ENCODE peak calls at places on chromosomes 2 and 18, in six cellular contexts. D is psoas muscle, P is A549, S is fibroblast of lung, N is AG04450, K is AG09309. C is an unnamed sample.

GRCh38 chr2:232652505-232652851 is 19.1 kb downstream of the EFHD1 start:
- DNase-seq in D (no peak), P (no peak), K (no peak), S (no peak), N (no peak), C (no peak)

GRCh38 chr18:74291771-74292540 is at the start of gene CYB5A:
- DNase-seq in K (peak), S (peak), N (peak), D (peak), P (peak), C (peak)

GRCh38 chr18:57803119-57803969 is at the start of gene ATP8B1:
- DNase-seq in P (peak), S (peak), K (no peak), N (no peak), D (peak), C (peak)

GRCh38 chr2:240155080-240156025 is 14.9 kb upstream of the OTOS start:
- DNase-seq in P (no peak), D (peak), S (no peak), K (no peak), N (no peak), C (no peak)

GRCh38 chr2:216429403-216429802 is 17.1 kb downstream of the SMARCAL1 start:
- DNase-seq in K (no peak), N (no peak), S (no peak), P (no peak), D (no peak), C (no peak)

GRCh38 chr2:37849908-37850307 is 75.2 kb upstream of the RMDN2 start:
- DNase-seq in P (no peak), D (no peak), N (no peak), S (no peak), K (no peak), C (no peak)

GRCh38 chr2:58620896-58621295 is 379.8 kb upstream of the FANCL start:
- DNase-seq in K (no peak), P (no peak), S (no peak), D (no peak), N (no peak), C (no peak)

GRCh38 chr2:176134978-176135575 is 5.6 kb downstream of the HOXD8 start:
- DNase-seq in K (no peak), D (no peak), N (no peak), P (peak), S (no peak), C (no peak)

GRCh38 chr2:169276045-169276444 is 86.3 kb downstream of the LRP2 start:
- DNase-seq in D (no peak), P (peak), S (no peak), N (no peak), K (no peak), C (no peak)

GRCh38 chr2:147374410-147374811 is 470.4 kb upstream of the ACVR2A start:
- DNase-seq in N (no peak), K (no peak), S (peak), P (no peak), D (no peak), C (no peak)

GRCh38 chr18:3350021-3350420 is 88.1 kb downstream of the MYL12B start:
- DNase-seq in P (no peak), K (no peak), N (no peak), S (no peak), D (no peak), C (no peak)

GRCh38 chr2:44944102-44944951 is 2.8 kb downstream of the SIX3 start:
- DNase-seq in N (no peak), D (no peak), S (no peak), P (no peak), K (no peak), C (no peak)

GRCh38 chr18:49459404-49460171 is 857 bp downstream of the DYM start:
- DNase-seq in P (no peak), K (no peak), N (no peak), D (no peak), S (no peak), C (no peak)

GRCh38 chr2:188381614-188382013 is 89.9 kb downstream of the GULP1 start:
- DNase-seq in P (peak), S (peak), K (peak), N (peak), D (no peak), C (no peak)

GRCh38 chr2:5693288-5694015 is 1.3 kb downstream of the SOX11 start:
- DNase-seq in S (peak), K (no peak), N (no peak), D (no peak), P (peak), C (peak)

GRCh38 chr2:40955042-40955441 is 503.2 kb upstream of the SLC8A1 start:
- DNase-seq in K (no peak), N (no peak), P (no peak), S (no peak), D (no peak), C (no peak)

GRCh38 chr2:168156661-168157060 is 90.7 kb downstream of the STK39 start:
- DNase-seq in D (peak), S (no peak), N (no peak), K (peak), P (peak), C (no peak)

GRCh38 chr2:188181439-188181838 is 110.2 kb upstream of the GULP1 start:
- DNase-seq in N (no peak), S (no peak), K (no peak), D (no peak), P (no peak), C (no peak)

GRCh38 chr2:147045113-147045512 is 799.7 kb upstream of the ACVR2A start:
- DNase-seq in N (no peak), S (peak), D (peak), K (no peak), P (peak), C (no peak)

GRCh38 chr2:234257859-234258561 is 207.5 kb downstream of the SPP2 start:
- DNase-seq in N (peak), P (peak), D (peak), K (peak), S (peak), C (no peak)

GRCh38 chr2:196836440-196836839 is 27.3 kb upstream of the C2orf66 start:
- DNase-seq in N (no peak), D (no peak), S (peak), K (no peak), P (no peak), C (no peak)

GRCh38 chr2:207727256-207727655 is 15.8 kb downstream of the CCNYL1 start:
- DNase-seq in D (no peak), S (no peak), N (no peak), K (no peak), P (peak), C (no peak)

GRCh38 chr2:108988076-108988795 is 784 bp downstream of the EDAR start:
- DNase-seq in P (no peak), S (no peak), D (no peak), N (no peak), K (no peak), C (no peak)

GRCh38 chr2:121479882-121480522 is 50.7 kb upstream of the RNU4ATAC start:
- DNase-seq in N (no peak), K (no peak), D (no peak), P (peak), S (peak), C (no peak)

GRCh38 chr2:64036343-64036742 is 17.1 kb upstream of the VPS54 start:
- DNase-seq in S (peak), K (no peak), D (no peak), P (no peak), N (no peak), C (no peak)

GRCh38 chr2:29742641-29743040 is 178.7 kb downstream of the ALK start:
- DNase-seq in P (no peak), K (no peak), N (no peak), S (no peak), D (no peak), C (no peak)

GRCh38 chr2:160308915-160309314 is 108.8 kb upstream of the ITGB6 start:
- DNase-seq in N (no peak), P (no peak), D (no peak), K (no peak), S (no peak), C (no peak)

GRCh38 chr2:241207151-241207550 is 18.7 kb downstream of the ANO7 start:
- DNase-seq in D (no peak), P (no peak), S (no peak), N (no peak), K (no peak), C (no peak)

GRCh38 chr18:33812186-33812585 is 234.2 kb downstream of the ASXL3 start:
- DNase-seq in K (no peak), S (no peak), D (no peak), P (no peak), N (no peak), C (no peak)

GRCh38 chr2:47269316-47270232 is 114.5 kb upstream of the STPG4 start:
- DNase-seq in K (peak), N (peak), D (peak), S (peak), P (peak), C (no peak)

GRCh38 chr18:48852792-48853191 is 98.0 kb downstream of the SMAD7 start:
- DNase-seq in N (no peak), D (no peak), S (no peak), K (no peak), P (no peak), C (no peak)

GRCh38 chr2:207503234-207503633 is 26.5 kb upstream of the CREB1 start:
- DNase-seq in P (no peak), K (no peak), N (no peak), S (no peak), D (no peak), C (no peak)

GRCh38 chr2:47810850-47811249 is 27.9 kb downstream of the MSH6 start:
- DNase-seq in S (no peak), K (no peak), P (no peak), N (no peak), D (no peak), C (no peak)

GRCh38 chr2:167721593-167721992 is 525.8 kb downstream of the STK39 start:
- DNase-seq in D (no peak), P (no peak), K (no peak), S (no peak), N (no peak), C (no peak)

GRCh38 chr2:216590780-216591179 is 42.4 kb upstream of the IGFBP2 start:
- DNase-seq in D (no peak), K (no peak), N (no peak), S (peak), P (peak), C (no peak)

GRCh38 chr18:596288-596881 is 403 bp upstream of the CLUL1 start:
- DNase-seq in P (peak), N (no peak), S (no peak), K (no peak), D (no peak), C (no peak)

GRCh38 chr2:109260886-109261700 is 132.1 kb downstream of the SH3RF3 start:
- DNase-seq in N (no peak), D (no peak), K (no peak), S (no peak), P (peak), C (no peak)

GRCh38 chr2:199309411-199309810 is 148.3 kb downstream of the SATB2 start:
- DNase-seq in N (no peak), P (no peak), D (no peak), S (no peak), K (no peak), C (no peak)

GRCh38 chr2:199308567-199308966 is 149.2 kb downstream of the SATB2 start:
- DNase-seq in D (no peak), K (no peak), N (no peak), S (no peak), P (no peak), C (no peak)

GRCh38 chr2:199312931-199313330 is 144.8 kb downstream of the SATB2 start:
- DNase-seq in D (no peak), S (no peak), K (no peak), P (no peak), N (no peak), C (no peak)

GRCh38 chr2:199309973-199310372 is 147.8 kb downstream of the SATB2 start:
- DNase-seq in D (no peak), S (no peak), P (no peak), K (no peak), N (no peak), C (no peak)

DNA sequence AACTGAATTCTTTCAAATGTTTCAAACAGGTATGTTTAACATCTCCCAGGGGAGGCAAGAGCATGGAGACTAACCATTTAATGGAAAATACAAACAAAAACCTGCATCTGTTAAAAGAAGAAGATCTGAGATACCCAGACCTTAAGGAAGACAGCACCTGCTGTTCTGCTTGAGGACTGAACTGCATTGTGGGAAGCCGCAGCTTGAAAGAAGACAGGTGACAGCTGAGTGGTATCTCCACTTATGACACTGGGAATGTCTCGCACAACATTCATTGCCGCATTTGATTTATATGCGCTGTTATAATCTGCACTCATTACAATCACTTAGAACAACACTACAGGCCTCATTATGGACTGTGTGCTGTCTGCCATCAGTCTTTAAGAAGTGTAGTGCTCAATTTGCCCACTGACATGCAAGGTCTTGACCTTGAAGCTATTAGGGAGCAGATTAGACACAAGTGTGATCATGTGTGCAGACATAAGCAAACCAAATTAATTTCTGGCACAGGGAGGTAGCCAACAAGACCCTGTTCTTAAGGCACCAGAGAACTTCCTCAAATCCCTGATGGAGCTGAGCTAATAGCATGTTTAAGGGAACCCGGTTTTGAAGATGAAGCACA is 147.0 kb downstream of the SATB2 start:
- DNase-seq in K (no peak), S (no peak), P (no peak), N (no peak), D (no peak), C (no peak)
- TF ChIP-seq CTCF in K (no peak), S (no peak), P (no peak), N (no peak), D (no peak), C (no peak)

GRCh38 chr18:11570770-11571169 is 38.6 kb upstream of the SLC35G4 start:
- DNase-seq in K (no peak), N (no peak), S (peak), D (no peak), P (peak), C (no peak)
- TF ChIP-seq CTCF in K (peak), N (peak), S (peak), D (no peak), P (peak), C (no peak)

GRCh38 chr2:17996978-17997377 is 118.5 kb downstream of the KCNS3 start:
- DNase-seq in S (no peak), K (no peak), P (no peak), N (no peak), D (no peak), C (no peak)

DNA sequence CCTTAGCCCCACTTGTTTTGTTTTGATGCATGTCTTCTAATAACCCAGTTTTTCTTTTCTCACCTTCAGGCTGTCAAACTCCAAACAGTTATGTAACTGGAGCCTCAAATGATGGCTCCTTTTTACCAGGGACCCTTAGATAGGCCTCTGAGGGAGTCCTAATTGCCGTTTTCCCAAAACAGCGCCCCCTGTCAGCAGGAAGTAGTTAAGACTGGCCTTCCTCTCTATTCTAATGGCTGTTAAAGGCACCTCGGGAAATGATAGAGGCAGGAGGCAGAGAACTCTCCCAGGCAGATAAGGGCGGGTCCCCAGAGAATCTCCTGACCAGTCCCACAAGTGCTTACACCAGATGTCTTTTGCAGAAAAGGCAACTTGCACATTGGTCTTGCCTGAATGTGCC is 123.2 kb downstream of the KCNS3 start:
- DNase-seq in K (no peak), P (peak), S (no peak), N (no peak), D (no peak), C (no peak)
- TF ChIP-seq CTCF in K (peak), P (no peak), S (no peak), N (peak), D (no peak), C (no peak)

DNA sequence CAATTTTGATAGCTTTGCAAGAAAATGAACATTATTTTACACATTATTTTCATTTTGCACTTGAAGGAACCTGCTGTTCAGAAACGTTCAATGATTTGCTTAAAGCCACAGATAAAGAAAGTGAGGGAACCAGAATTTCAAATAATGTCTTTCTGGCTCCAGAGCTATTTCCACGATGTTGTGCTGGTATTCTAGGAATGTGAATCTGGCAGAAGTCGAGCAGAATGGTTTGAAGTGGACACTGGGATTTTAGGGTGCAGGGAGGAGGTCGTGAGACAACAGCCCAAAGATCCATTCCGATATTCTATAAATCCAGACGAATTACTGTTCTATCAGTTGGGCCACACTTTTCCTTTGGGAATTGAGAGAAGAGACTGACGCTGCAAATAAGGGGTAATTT is 2.2 kb downstream of the CCDC102B start:
- DNase-seq in S (no peak), K (no peak), N (no peak), D (no peak), P (no peak), C (no peak)
- TF ChIP-seq CTCF in S (no peak), K (no peak), N (no peak), D (no peak), P (no peak), C (no peak)

GRCh38 chr18:76256897-76257500 is 238.0 kb downstream of the ZNF516 start:
- DNase-seq in D (no peak), K (peak), P (peak), N (peak), S (peak), C (no peak)

GRCh38 chr18:76260941-76261472 is 234.0 kb downstream of the ZNF516 start:
- DNase-seq in S (no peak), P (no peak), N (no peak), K (no peak), D (no peak), C (no peak)

GRCh38 chr18:76259726-76260125 is 235.3 kb downstream of the ZNF516 start:
- DNase-seq in N (no peak), K (no peak), D (no peak), P (no peak), S (peak), C (no peak)

GRCh38 chr18:76258209-76258608 is 236.8 kb downstream of the ZNF516 start:
- DNase-seq in D (no peak), K (no peak), N (no peak), P (no peak), S (no peak), C (no peak)

GRCh38 chr18:76259012-76259568 is 236.0 kb downstream of the ZNF516 start:
- DNase-seq in N (no peak), P (no peak), S (peak), K (no peak), D (no peak), C (no peak)
- TF ChIP-seq CTCF in N (peak), P (no peak), S (no peak), K (no peak), D (no peak), C (no peak)

DNA sequence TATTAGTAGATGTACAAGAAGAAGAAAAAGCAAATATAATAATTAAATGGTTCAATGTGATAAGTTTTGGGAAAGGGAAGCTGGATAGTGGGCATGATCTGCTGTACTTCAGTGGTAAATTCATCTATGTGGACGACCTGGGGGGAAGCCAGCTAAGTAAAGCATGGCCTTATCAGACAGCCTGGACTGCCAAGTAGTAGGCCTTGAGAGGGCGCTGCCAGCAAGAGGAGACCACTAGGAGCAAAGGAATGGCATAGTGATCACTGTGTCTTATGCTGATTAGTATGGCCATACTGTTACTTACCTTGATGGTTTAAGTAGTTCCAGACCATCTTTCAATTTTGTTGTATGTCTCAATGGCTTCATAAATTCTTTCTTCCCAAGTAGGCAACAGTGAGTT is 287.6 kb downstream of the SETBP1 start:
- DNase-seq in D (no peak), N (no peak), S (no peak), K (no peak), P (no peak), C (no peak)
- TF ChIP-seq CTCF in D (no peak), N (no peak), S (no peak), K (no peak), P (no peak), C (no peak)

GRCh38 chr2:25955869-25956535 is 26.3 kb downstream of the KIF3C start:
- DNase-seq in P (peak), S (no peak), N (no peak), K (no peak), D (no peak), C (no peak)
- TF ChIP-seq CTCF in P (peak), S (no peak), N (peak), K (no peak), D (no peak), C (no peak)

GRCh38 chr18:12328179-12328823 is 20.3 kb downstream of the TUBB6 start:
- DNase-seq in N (no peak), K (no peak), S (no peak), P (no peak), D (no peak), C (no peak)
- TF ChIP-seq CTCF in N (no peak), K (no peak), S (no peak), P (peak), D (no peak), C (no peak)